ENCODE peak calls at places on chromosomes 4 and X, in five cellular contexts. L, E, X, J and H are unnamed samples.

GRCh38 chr4:108891921-108892320 is 129.1 kb upstream of the ETNPPL start:
- DNase-seq in J (no peak), E (no peak), L (no peak), X (no peak), H (no peak)

GRCh38 chrX:50765986-50766385 is 48.0 kb downstream of the SHROOM4 start:
- DNase-seq in L (no peak), E (no peak), X (no peak), J (no peak), H (no peak)

GRCh38 chr4:177546745-177547144 is 104.5 kb upstream of the AGA start:
- DNase-seq in J (no peak), X (peak; percentile 12), L (no peak), E (no peak), H (no peak)

GRCh38 chr4:156475322-156475721 is 496.3 kb downstream of the PDGFC start:
- DNase-seq in J (no peak), X (peak; percentile 59), L (no peak), E (no peak), H (no peak)

GRCh38 chr4:100087743-100088142 is 102.5 kb downstream of the DDIT4L start:
- DNase-seq in X (no peak), L (no peak), E (no peak), J (no peak), H (no peak)

GRCh38 chrX:66046612-66047235 is 6.8 kb upstream of the VSIG4 start:
- DNase-seq in L (no peak), E (no peak), X (no peak), J (no peak), H (no peak)

GRCh38 chr4:113378836-113379235 is 329.4 kb downstream of the ANK2 start:
- DNase-seq in J (no peak), E (no peak), L (no peak), X (no peak), H (no peak)

GRCh38 chrX:119523664-119524184 is 41.5 kb downstream of the STEEP1 start:
- DNase-seq in X (no peak), J (no peak), E (no peak), L (no peak), H (no peak)

GRCh38 chrX:14449773-14450172 is 79.6 kb upstream of the GLRA2 start:
- DNase-seq in E (no peak), X (no peak), J (no peak), L (no peak), H (no peak)

GRCh38 chr4:87978656-87979055 is 3.1 kb downstream of the SPP1 start:
- DNase-seq in J (no peak), X (peak; percentile 53), L (no peak), E (no peak), H (no peak)
- H3K4me1 ChIP-seq in J (no peaks in the 10 kb centered on the region), X (peaks cover 16% of the 10 kb centered on the region), L (no peaks in the 10 kb centered on the region), E (no peaks in the 10 kb centered on the region), H (peaks cover under 1% of the 10 kb centered on the region)

GRCh38 chrX:41236629-41237028 is 97.3 kb upstream of the DDX3X start:
- DNase-seq in X (no peak), L (no peak), J (no peak), E (no peak), H (no peak)

GRCh38 chrX:41234962-41235361 is 99.0 kb upstream of the DDX3X start:
- DNase-seq in X (no peak), E (no peak), L (no peak), J (no peak), H (no peak)

GRCh38 chrX:41238543-41238942 is 95.4 kb upstream of the DDX3X start:
- DNase-seq in E (no peak), X (peak; percentile 58), L (no peak), J (no peak), H (no peak)

GRCh38 chrX:41233988-41234387 is 100.0 kb upstream of the DDX3X start:
- DNase-seq in X (no peak), E (no peak), L (no peak), J (no peak), H (no peak)
- H3K4me1 ChIP-seq in X (no peaks in the 10 kb centered on the region), E (no peaks in the 10 kb centered on the region), L (no peaks in the 10 kb centered on the region), J (no peaks in the 10 kb centered on the region), H (no peaks in the 10 kb centered on the region)

GRCh38 chr4:153572609-153573008 is 106.4 kb downstream of the TMEM131L start:
- DNase-seq in L (no peak), X (no peak), J (no peak), E (no peak), H (no peak)

GRCh38 chr4:153573881-153574807 is 108.0 kb downstream of the TMEM131L start:
- DNase-seq in J (peak; percentile 69), L (peak; percentile 60), E (no peak), X (peak; percentile 76), H (no peak)

GRCh38 chr4:153573221-153573620 is 107.1 kb downstream of the TMEM131L start:
- DNase-seq in L (no peak), X (no peak), E (no peak), J (no peak), H (no peak)

GRCh38 chr4:153570228-153570973 is 104.2 kb downstream of the TMEM131L start:
- DNase-seq in E (no peak), X (no peak), J (no peak), L (no peak), H (no peak)

DNA sequence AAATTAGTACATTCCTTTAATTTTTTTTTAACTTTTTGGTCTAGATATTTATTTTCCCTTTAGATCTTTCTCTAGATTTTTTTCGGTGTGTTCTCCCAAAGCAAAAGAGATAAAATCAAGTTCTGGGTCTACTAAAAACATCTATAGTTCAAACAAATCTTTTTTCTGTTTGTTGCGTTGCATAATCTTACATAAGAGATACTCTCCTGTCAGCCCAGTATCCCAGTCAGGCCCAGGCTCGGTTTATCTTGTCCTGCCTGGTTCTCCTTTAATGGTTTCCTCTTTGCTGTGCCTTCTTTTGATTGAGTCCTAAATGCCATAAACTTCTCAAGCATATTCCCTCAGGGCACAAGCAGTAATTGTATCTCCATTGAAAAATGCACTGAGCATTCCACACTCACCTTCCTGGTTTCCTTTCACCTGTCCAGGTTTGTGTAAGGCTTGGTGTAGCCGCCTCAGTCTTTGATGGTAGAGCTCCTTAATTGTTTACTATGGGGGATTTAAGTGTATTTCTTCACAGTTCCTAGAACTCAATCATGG is 104.9 kb downstream of the TMEM131L start:
- DNase-seq in E (no peak), L (no peak), J (no peak), X (no peak), H (no peak)
- H3K4me1 ChIP-seq in E (no peaks in the 10 kb centered on the region), L (peaks cover 4% of the 10 kb centered on the region), J (peaks cover 9% of the 10 kb centered on the region), X (no peaks in the 10 kb centered on the region), H (peaks cover 22% of the 10 kb centered on the region)

GRCh38 chr4:4288098-4288497 is 1.9 kb downstream of the LYAR start:
- DNase-seq in E (no peak), J (no peak), X (no peak), L (no peak), H (no peak)
- H3K4me1 ChIP-seq in E (peaks cover 4% of the 10 kb centered on the region), J (peaks cover 22% of the 10 kb centered on the region), X (peaks cover 15% of the 10 kb centered on the region), L (peaks cover 16% of the 10 kb centered on the region), H (peaks cover 28% of the 10 kb centered on the region)

DNA sequence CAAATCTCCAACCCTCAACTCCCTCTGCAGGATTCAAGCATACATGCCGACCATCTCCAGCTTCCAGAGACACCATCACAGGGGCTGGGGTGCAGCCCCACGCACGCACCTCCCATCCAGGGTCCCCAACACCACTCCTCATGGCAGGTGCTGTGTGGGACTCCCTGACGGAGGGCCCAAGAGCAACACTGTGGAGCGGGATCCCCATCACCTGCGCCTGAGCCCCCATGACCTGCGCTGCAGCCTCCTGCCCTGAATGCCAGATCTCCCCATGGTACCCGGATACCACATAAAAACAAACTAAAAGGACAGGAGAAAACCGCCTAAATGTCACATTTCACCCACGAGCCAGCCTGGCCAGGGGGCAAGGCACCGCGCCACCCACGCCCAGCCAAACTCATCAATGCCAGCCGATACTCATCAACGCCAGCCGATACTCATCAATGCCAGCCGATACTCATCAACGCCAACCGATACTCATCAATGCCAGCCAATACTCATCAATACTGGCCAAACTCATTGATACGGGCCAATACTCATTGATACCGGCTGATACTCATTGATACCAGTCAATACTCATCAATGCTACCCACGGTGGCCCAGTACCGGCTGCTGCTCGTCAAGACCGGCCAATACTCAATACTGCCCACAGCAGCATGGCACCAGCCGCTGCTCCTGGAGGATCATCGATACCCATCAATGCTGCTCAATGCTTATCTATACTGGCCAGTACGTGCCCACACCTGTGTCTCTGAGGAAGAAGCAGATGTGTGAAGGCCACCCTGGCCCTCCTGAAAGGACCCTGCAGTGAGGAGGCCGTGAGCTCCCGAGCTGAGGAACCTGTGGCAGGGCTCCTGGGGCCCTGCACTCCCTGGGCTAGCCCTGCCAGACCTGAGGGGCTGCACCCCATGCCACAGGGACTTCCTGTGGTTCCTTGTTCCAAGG is 6.2 kb downstream of the CTBP1 start:
- DNase-seq in J (peak; percentile 4), E (peak; percentile 38), L (no peak), X (no peak), H (no peak)
- H3K4me1 ChIP-seq in J (peaks cover 69% of the 10 kb centered on the region), E (peaks cover 4% of the 10 kb centered on the region), L (peaks cover 29% of the 10 kb centered on the region), X (peaks cover 18% of the 10 kb centered on the region), H (peaks cover 73% of the 10 kb centered on the region)

GRCh38 chrX:107730298-107730655 is 45.3 kb downstream of the TSC22D3 start:
- DNase-seq in L (no peak), J (no peak), E (no peak), X (no peak), H (no peak)
- H3K4me1 ChIP-seq in L (peaks cover 4% of the 10 kb centered on the region), J (peaks cover 15% of the 10 kb centered on the region), E (no peaks in the 10 kb centered on the region), X (peaks cover 6% of the 10 kb centered on the region), H (peaks cover 100% of the 10 kb centered on the region)

GRCh38 chr4:173527103-173527876 is 2.7 kb downstream of the HAND2 start:
- DNase-seq in L (no peak), E (peak; percentile 92), J (no peak), X (no peak), H (peak; percentile 88)

GRCh38 chr4:173528378-173529321 is 1.4 kb downstream of the HAND2 start:
- DNase-seq in E (peak; percentile 81), X (no peak), L (no peak), J (no peak), H (no peak)

GRCh38 chr4:173531085-173531965 is 1.3 kb upstream of the HAND2 start:
- DNase-seq in E (peak; percentile 73), J (peak; percentile 14), X (no peak), L (no peak), H (no peak)

GRCh38 chr4:173530326-173531062 is 465 bp upstream of the HAND2 start:
- DNase-seq in J (no peak), E (peak; percentile 64), X (no peak), L (no peak), H (no peak)

DNA sequence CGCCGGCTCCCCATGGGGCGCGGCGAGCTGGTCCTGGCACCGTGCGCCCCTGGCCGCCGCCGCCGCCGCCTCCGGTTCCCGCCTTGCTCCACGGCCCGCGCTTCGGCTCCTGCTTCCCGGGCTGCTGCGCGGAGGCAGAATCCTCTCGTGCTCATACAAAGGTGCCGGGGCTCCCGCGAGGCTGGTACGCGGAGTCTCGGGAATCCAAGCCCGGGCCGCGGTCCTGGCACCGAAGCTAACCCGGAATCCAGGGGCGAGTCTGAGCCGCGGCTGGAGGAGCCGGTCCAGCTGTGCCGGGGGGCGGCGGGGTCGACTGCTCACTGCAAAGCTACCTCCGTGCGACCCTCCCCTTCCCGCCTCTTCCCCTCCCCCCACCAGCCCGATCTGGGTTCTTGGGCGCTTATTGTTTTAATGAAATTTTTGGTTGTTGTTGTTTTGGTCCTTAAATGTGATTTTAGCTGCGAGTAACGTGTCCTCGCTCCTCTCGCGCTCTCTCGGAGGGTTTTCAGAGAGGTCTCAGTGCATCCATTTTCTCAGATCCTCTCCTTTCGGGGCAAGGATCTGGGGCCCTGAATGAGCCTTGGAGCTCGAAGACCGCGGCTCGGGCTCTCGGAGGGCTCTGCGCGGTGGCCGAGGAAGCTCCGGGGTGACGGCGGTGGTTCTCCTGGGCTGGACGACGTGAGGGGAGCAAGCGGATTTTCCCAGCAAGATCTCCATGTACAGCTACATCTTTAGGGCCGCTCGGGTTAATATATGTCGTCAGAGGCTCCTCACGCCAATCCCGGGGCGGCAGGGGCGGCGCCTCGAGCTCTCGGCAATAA is at the start of gene HAND2:
- DNase-seq in E (peak; percentile 84), J (peak; percentile 64), X (no peak), L (no peak), H (no peak)
- H3K4me1 ChIP-seq in E (no peaks in the 10 kb centered on the region), J (peaks cover 4% of the 10 kb centered on the region), X (peaks cover 4% of the 10 kb centered on the region), L (no peaks in the 10 kb centered on the region), H (peaks cover 31% of the 10 kb centered on the region)

GRCh38 chr4:7976634-7977033 is 37.0 kb upstream of the AFAP1 start:
- DNase-seq in J (no peak), X (no peak), L (no peak), E (no peak), H (no peak)
- H3K4me1 ChIP-seq in J (peaks cover 49% of the 10 kb centered on the region), X (peaks cover 37% of the 10 kb centered on the region), L (peaks cover 22% of the 10 kb centered on the region), E (peaks cover 6% of the 10 kb centered on the region), H (peaks cover 13% of the 10 kb centered on the region)